ENCODE peak calls at places on chromosomes 16 and 17, in five cellular contexts. F, B, N, H and S are unnamed samples.
A peak's percentile ranks its signal among the peaks of the same experiment; 100 is the strongest.

GRCh38 chr16:27973678-27974077 is 89.8 kb downstream of the GSG1L start:
- DNase-seq in F (no peak), B (no peak), N (no peak), H (no peak), S (no peak)

GRCh38 chr17:5893741-5894140 is 176.4 kb upstream of the WSCD1 start:
- DNase-seq in F (no peak), B (no peak), N (no peak), H (no peak), S (no peak)

GRCh38 chr17:1511756-1512321 is 4.6 kb downstream of the INPP5K start:
- DNase-seq in F (peak; percentile 40), B (peak; percentile 16), N (no peak), H (no peak), S (no peak)

GRCh38 chr16:81189100-81189664 is 49.3 kb upstream of the BCO1 start:
- DNase-seq in F (peak; percentile 38), B (no peak), N (no peak), H (no peak), S (no peak)

GRCh38 chr16:13307255-13307654 is 405.9 kb downstream of the SHISA9 start:
- DNase-seq in F (no peak), B (no peak), N (no peak), H (peak; percentile 100), S (peak; percentile 10)

GRCh38 chr17:5715478-5715877 is 131.2 kb upstream of the NLRP1 start:
- DNase-seq in F (no peak), B (no peak), N (no peak), H (no peak), S (no peak)

GRCh38 chr17:64328036-64328874 is 62.4 kb downstream of the PECAM1 start:
- DNase-seq in F (no peak), B (no peak), N (no peak), H (no peak), S (no peak)

GRCh38 chr17:29825604-29826003 is 104.4 kb downstream of the SSH2 start:
- DNase-seq in F (no peak), B (peak; percentile 81), N (no peak), H (no peak), S (peak; percentile 50)

GRCh38 chr16:71230122-71230845 is at the start of gene HYDIN:
- DNase-seq in F (no peak), B (peak; percentile 76), N (no peak), H (no peak), S (no peak)

GRCh38 chr16:31135535-31136286 is at the start of gene PRSS8:
- DNase-seq in F (no peak), B (peak; percentile 79), N (no peak), H (no peak), S (no peak)

GRCh38 chr16:4115209-4115940 is 867 bp downstream of the ADCY9 start:
- DNase-seq in F (no peak), B (no peak), N (peak; percentile 42), H (no peak), S (peak; percentile 32)

GRCh38 chr17:5861849-5862248 is 208.3 kb upstream of the WSCD1 start:
- DNase-seq in F (no peak), B (no peak), N (no peak), H (peak; percentile 35), S (no peak)